ENCODE peak calls at places on chromosome 13, in seven cellular contexts. P is ELR; F is CD4-positive, CD25-positive, alpha-beta regulatory T cell; Z is activated CD4-positive, CD25-positive, alpha-beta regulatory T cell treated with anti-CD3 and anti-CD28 coated beads, Interleukin-2, amount 50 U/mL, for 16 hours; J is heart right ventricle; X is ureter; K is activated CD4-positive, alpha-beta T cell treated with anti-CD3 and anti-CD28 coated beads, Interleukin-2, amount 10 ng/mL, durations not matched to agents 7 days and 5 days. N is an unnamed sample.

GRCh38 chr13:46803586-46803985 is 6.6 kb upstream of the ESD start:
- DNase-seq in P (peak), Z (no peak), J (no peak), X (no peak), K (no peak), F (no peak), N (no peak)

GRCh38 chr13:46295531-46296464 is 84.1 kb downstream of the LRRC63 start:
- DNase-seq in X (no peak), J (no peak), K (peak), Z (no peak), P (peak), F (peak), N (no peak)

GRCh38 chr13:45055198-45055901 is 65.0 kb upstream of the GTF2F2 start:
- DNase-seq in P (peak), Z (peak), K (no peak), F (peak), J (no peak), X (no peak), N (no peak)

GRCh38 chr13:48304132-48304876 is 753 bp downstream of the RB1 start:
- DNase-seq in F (peak), Z (no peak), P (peak), J (peak), K (peak), X (no peak), N (no peak)

GRCh38 chr13:101447852-101448251 is 4.6 kb upstream of the ITGBL1 start:
- DNase-seq in K (no peak), P (peak), J (no peak), F (no peak), X (no peak), Z (no peak), N (no peak)

GRCh38 chr13:66362485-66362884 is 867.7 kb downstream of the PCDH9 start:
- DNase-seq in J (no peak), Z (no peak), F (no peak), X (no peak), K (no peak), P (no peak), N (no peak)

GRCh38 chr13:65936249-65936648 is 1293.9 kb downstream of the PCDH9 start:
- DNase-seq in J (no peak), K (no peak), F (no peak), P (no peak), X (no peak), Z (no peak), N (no peak)

GRCh38 chr13:48437381-48437780 is 24.5 kb upstream of the LPAR6 start:
- DNase-seq in K (no peak), J (peak), F (peak), P (no peak), X (peak), Z (no peak), N (no peak)

GRCh38 chr13:69199664-69200063 is 908.0 kb upstream of the ATXN8OS start:
- DNase-seq in P (no peak), F (no peak), X (no peak), J (no peak), Z (no peak), K (no peak), N (no peak)

GRCh38 chr13:107650081-107650701 is 565.1 kb downstream of the LIG4 start:
- DNase-seq in J (peak), K (peak), X (no peak), Z (no peak), P (peak), F (peak), N (peak)

GRCh38 chr13:76885203-76886004 is 801 bp downstream of the KCTD12 start:
- DNase-seq in J (peak), P (peak), F (peak), Z (peak), X (peak), K (peak), N (no peak)

GRCh38 chr13:36763322-36763721 is 55.7 kb upstream of the RFXAP start:
- DNase-seq in Z (no peak), J (no peak), X (no peak), K (no peak), P (no peak), F (no peak), N (no peak)

GRCh38 chr13:85675508-85675907 is 123.7 kb downstream of the SLITRK6 start:
- DNase-seq in P (no peak), J (no peak), K (no peak), F (no peak), Z (no peak), X (no peak), N (no peak)

GRCh38 chr13:47025791-47026419 is 129.1 kb upstream of the HTR2A start:
- DNase-seq in F (no peak), Z (no peak), P (no peak), J (no peak), K (no peak), X (no peak), N (no peak)

GRCh38 chr13:99086869-99087129 is 108.9 kb upstream of the DOCK9 start:
- DNase-seq in P (no peak), K (peak), Z (no peak), X (peak), F (peak), J (no peak), N (peak)

GRCh38 chr13:27830010-27830409 is 37.7 kb downstream of the GSX1 start:
- DNase-seq in F (peak), K (peak), P (peak), X (peak), J (peak), Z (peak), N (peak)

GRCh38 chr13:33150146-33150545 is 133.9 kb downstream of the KL start:
- DNase-seq in X (no peak), Z (no peak), P (peak), K (no peak), F (no peak), J (no peak), N (no peak)

GRCh38 chr13:98429081-98429480 is 147.8 kb downstream of the STK24 start:
- DNase-seq in Z (no peak), J (no peak), F (no peak), X (no peak), K (no peak), P (no peak), N (no peak)

GRCh38 chr13:100650321-100650720 is 24.3 kb downstream of the TMTC4 start:
- DNase-seq in K (no peak), Z (no peak), P (no peak), F (no peak), X (no peak), J (no peak), N (no peak)

GRCh38 chr13:28548468-28548867 is 53.5 kb upstream of the FLT1 start:
- DNase-seq in K (no peak), Z (no peak), F (no peak), J (no peak), P (no peak), X (no peak), N (no peak)

GRCh38 chr13:95246292-95247082 is 54.8 kb downstream of the ABCC4 start:
- DNase-seq in X (no peak), K (no peak), P (no peak), J (no peak), F (no peak), Z (no peak), N (no peak)

GRCh38 chr13:67408823-67409222 is 178.7 kb upstream of the PCDH9 start:
- DNase-seq in F (no peak), J (no peak), Z (no peak), K (no peak), P (no peak), X (no peak), N (no peak)

GRCh38 chr13:105139380-105140285 is 1395.8 kb downstream of the EFNB2 start:
- DNase-seq in K (peak), Z (peak), J (peak), P (no peak), F (peak), X (no peak), N (no peak)

GRCh38 chr13:79869326-79869725 is 388.4 kb downstream of the NDFIP2 start:
- DNase-seq in J (no peak), Z (no peak), P (peak), X (no peak), F (no peak), K (no peak), N (no peak)

GRCh38 chr13:109344552-109345157 is 441.7 kb downstream of the IRS2 start:
- DNase-seq in J (no peak), X (no peak), K (no peak), Z (no peak), F (no peak), P (peak), N (no peak)

GRCh38 chr13:98871727-98872126 is 106.1 kb downstream of the DOCK9 start:
- DNase-seq in P (no peak), X (no peak), Z (no peak), K (no peak), J (no peak), F (no peak), N (no peak)

GRCh38 chr13:37473035-37473434 is 125.5 kb downstream of the POSTN start:
- DNase-seq in Z (no peak), P (no peak), K (no peak), F (no peak), J (no peak), X (no peak), N (no peak)

GRCh38 chr13:113471844-113472243 is 18.6 kb upstream of the ADPRHL1 start:
- DNase-seq in X (no peak), F (no peak), J (peak), K (no peak), Z (no peak), P (no peak), N (peak)

GRCh38 chr13:54029720-54030119 is 1001.1 kb downstream of the OLFM4 start:
- DNase-seq in Z (no peak), F (no peak), P (no peak), X (no peak), K (no peak), J (no peak), N (no peak)

GRCh38 chr13:109744512-109745051 is 41.8 kb downstream of the IRS2 start:
- DNase-seq in X (peak), P (peak), F (no peak), Z (no peak), J (peak), K (no peak), N (peak)

GRCh38 chr13:67200605-67201004 is 29.5 kb downstream of the PCDH9 start:
- DNase-seq in P (no peak), J (no peak), X (no peak), K (no peak), F (no peak), Z (no peak), N (no peak)

N was measured in osteocyte.